ENCODE peak calls at places on chromosome 13, in six cellular contexts. P is cerebellum; Y is HuH-7.5; H is upper lobe of right lung; E is colonic mucosa; A is activated naive CD8-positive, alpha-beta T cell treated with anti-CD3 and anti-CD28 coated beads, Interleukin-2, amount 50 U/mL, for 24 hours. N is an unnamed sample.

GRCh38 chr13:50919291-50919690 is 9.7 kb downstream of the RNASEH2B start:
- DNase-seq in P (no peak), Y (no peak), H (no peak), E (no peak), A (no peak), N (no peak)

GRCh38 chr13:112705286-112705685 is 15.4 kb downstream of the ATP11A start:
- DNase-seq in P (no peak), Y (no peak), H (no peak), E (no peak), A (no peak), N (no peak)

GRCh38 chr13:72495681-72496080 is 231.7 kb downstream of the MZT1 start:
- DNase-seq in P (no peak), Y (no peak), H (no peak), E (no peak), A (no peak), N (no peak)

GRCh38 chr13:89465366-89465765 is 1794.2 kb downstream of the SLITRK5 start:
- DNase-seq in P (no peak), Y (no peak), H (no peak), E (no peak), A (no peak), N (no peak)

GRCh38 chr13:81596224-81596753 is 1255.4 kb upstream of the SPRY2 start:
- DNase-seq in P (no peak), Y (no peak), H (no peak), E (no peak), A (no peak), N (no peak)

GRCh38 chr13:44620057-44620456 is 43.9 kb upstream of the TSC22D1 start:
- DNase-seq in P (no peak), Y (no peak), H (no peak), E (no peak), A (no peak), N (peak)

GRCh38 chr13:79870123-79870522 is 389.2 kb downstream of the NDFIP2 start:
- DNase-seq in P (no peak), Y (no peak), H (no peak), E (no peak), A (no peak), N (no peak)

GRCh38 chr13:100674363-100674847 is at the start of gene TMTC4:
- DNase-seq in P (no peak), Y (peak), H (no peak), E (no peak), A (no peak), N (no peak)

GRCh38 chr13:113109151-113110047 is 3.8 kb downstream of the F7 start:
- DNase-seq in P (no peak), Y (no peak), H (peak), E (no peak), A (no peak), N (no peak)

N was measured in GM04503.